ENCODE peak calls at places on chromosome 7, in six cellular contexts. G, X, I, P, Y and W are unnamed samples. For H3K4me1, the result is how much of the 10 kb centered on the place peaks cover.

GRCh38 chr7:151376218-151376902 is 33.5 kb downstream of the WDR86 start:
- DNase-seq in G (peak), X (no peak), I (no peak), P (no peak), Y (peak), W (no peak)

GRCh38 chr7:158979635-158980351 is 123.4 kb downstream of the DYNC2I1 start:
- DNase-seq in G (peak), X (no peak), I (no peak), P (no peak), Y (no peak), W (no peak)

GRCh38 chr7:155965010-155965409 is 152.7 kb upstream of the SHH start:
- DNase-seq in G (peak), X (no peak), I (no peak), P (no peak), Y (no peak), W (peak)

GRCh38 chr7:87596136-87596535 is 4.5 kb downstream of the ABCB1 start:
- DNase-seq in G (no peak), X (no peak), I (no peak), P (no peak), Y (no peak), W (no peak)

GRCh38 chr7:107162466-107162865 is 6.3 kb upstream of the HBP1 start:
- DNase-seq in G (no peak), X (no peak), I (no peak), P (no peak), Y (no peak), W (no peak)

GRCh38 chr7:47195641-47196040 is 386.3 kb downstream of the TNS3 start:
- DNase-seq in G (no peak), X (peak), I (no peak), P (no peak), Y (no peak), W (no peak)

GRCh38 chr7:149874644-149875028 is 867 bp downstream of the ATP6V0E2 start:
- DNase-seq in G (no peak), X (no peak), I (no peak), P (no peak), Y (peak), W (no peak)

GRCh38 chr7:7304705-7305475 is 122.5 kb downstream of the C1GALT1 start:
- DNase-seq in G (no peak), X (no peak), I (no peak), P (no peak), Y (no peak), W (no peak)

GRCh38 chr7:37729160-37729559 is 45.6 kb downstream of the GPR141 start:
- DNase-seq in G (no peak), X (no peak), I (no peak), P (no peak), Y (no peak), W (no peak)

GRCh38 chr7:154532771-154533170 is 470.2 kb downstream of the PAXIP1 start:
- DNase-seq in G (no peak), X (no peak), I (no peak), P (no peak), Y (no peak), W (no peak)

GRCh38 chr7:15839415-15840100 is 153.1 kb upstream of the MEOX2 start:
- DNase-seq in G (peak), X (peak), I (no peak), P (no peak), Y (peak), W (no peak)

GRCh38 chr7:150564045-150564444 is 3.1 kb upstream of the GIMAP4 start:
- DNase-seq in G (no peak), X (no peak), I (no peak), P (no peak), Y (no peak), W (no peak)

GRCh38 chr7:78777844-78778243 is 675.6 kb downstream of the MAGI2 start:
- DNase-seq in G (no peak), X (no peak), I (no peak), P (no peak), Y (no peak), W (no peak)

GRCh38 chr7:69695998-69696657 is 97.9 kb downstream of the AUTS2 start:
- DNase-seq in G (no peak), X (no peak), I (no peak), P (no peak), Y (no peak), W (no peak)

GRCh38 chr7:11831727-11832495 is at the start of gene THSD7A:
- DNase-seq in G (peak), X (peak), I (peak), P (no peak), Y (no peak), W (no peak)

GRCh38 chr7:42247301-42247700 is 10.3 kb upstream of the GLI3 start:
- DNase-seq in G (no peak), X (no peak), I (no peak), P (no peak), Y (no peak), W (no peak)

GRCh38 chr7:149202831-149203231 is 7.5 kb downstream of the ZNF282 start:
- DNase-seq in G (no peak), X (no peak), I (no peak), P (no peak), Y (no peak), W (no peak)

GRCh38 chr7:74457007-74457406 is 3.3 kb downstream of the GTF2IRD1 start:
- DNase-seq in G (no peak), X (no peak), I (no peak), P (no peak), Y (no peak), W (no peak)

GRCh38 chr7:96321670-96322372 is at the start of gene SLC25A13:
- DNase-seq in G (peak), X (peak), I (peak), P (peak), Y (peak), W (peak)

GRCh38 chr7:155921804-155922506 is 109.7 kb upstream of the SHH start:
- DNase-seq in G (peak), X (peak), I (peak), P (no peak), Y (no peak), W (no peak)

GRCh38 chr7:142870575-142871259 is 14.8 kb downstream of the TRPV6 start:
- DNase-seq in G (no peak), X (no peak), I (no peak), P (no peak), Y (no peak), W (peak)

GRCh38 chr7:99622596-99622995 is 5.8 kb downstream of the ZSCAN25 start:
- DNase-seq in G (no peak), X (no peak), I (no peak), P (no peak), Y (no peak), W (no peak)

GRCh38 chr7:78024591-78024990 is 226.0 kb downstream of the PHTF2 start:
- DNase-seq in G (no peak), X (no peak), I (no peak), P (no peak), Y (no peak), W (no peak)

GRCh38 chr7:98191668-98192431 is 19.4 kb upstream of the BHLHA15 start:
- DNase-seq in G (no peak), X (no peak), I (no peak), P (no peak), Y (peak), W (no peak)

GRCh38 chr7:1224093-1224702 is 8.5 kb upstream of the UNCX start:
- DNase-seq in G (no peak), X (peak), I (no peak), P (no peak), Y (no peak), W (no peak)

GRCh38 chr7:151380199-151381082 is 29.4 kb downstream of the WDR86 start:
- DNase-seq in G (no peak), X (no peak), I (no peak), P (no peak), Y (no peak), W (no peak)

GRCh38 chr7:78716876-78717275 is 736.6 kb downstream of the MAGI2 start:
- DNase-seq in G (no peak), X (peak), I (no peak), P (no peak), Y (no peak), W (no peak)

DNA sequence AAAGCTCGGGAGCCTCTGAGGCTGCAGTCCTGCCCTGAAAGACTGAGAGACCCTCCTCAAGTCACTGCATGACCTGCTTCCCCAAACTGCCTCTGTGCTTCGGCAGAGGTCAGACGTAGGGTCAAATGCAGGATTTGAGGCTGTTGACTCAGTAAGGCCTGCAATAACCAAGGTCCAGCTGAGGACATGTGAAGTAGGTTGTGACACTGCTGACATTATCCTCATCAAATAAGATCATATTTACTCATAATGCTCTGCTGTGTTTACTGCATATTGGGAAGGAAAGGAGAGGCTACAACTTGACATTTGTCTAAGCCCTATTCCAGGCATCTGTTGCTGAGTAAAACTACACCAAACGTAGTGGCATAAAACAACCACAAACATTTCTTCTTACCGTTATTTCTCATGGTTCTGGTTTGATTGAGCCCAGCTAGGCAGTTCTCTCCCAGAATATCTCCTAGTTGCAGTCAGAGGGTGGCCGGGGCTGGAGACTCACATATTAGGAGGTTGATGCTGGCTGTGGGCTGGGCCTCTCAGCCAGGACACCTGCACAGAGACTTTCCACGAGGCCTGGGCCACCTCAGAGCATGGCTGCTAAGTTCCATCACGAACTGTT is 122.1 kb upstream of the STK17A start:
- DNase-seq in G (no peak), X (no peak), I (no peak), P (no peak), Y (no peak), W (no peak)
- H3K27ac ChIP-seq in G (no peak), X (no peak), I (no peak), P (no peak), Y (no peak), W (no peak)

GRCh38 chr7:94423865-94424264 is 29.2 kb downstream of the COL1A2 start:
- DNase-seq in G (no peak), X (no peak), I (no peak), P (no peak), Y (no peak), W (no peak)
- H3K4me1 ChIP-seq in G (under half), X (under half), I (under half), P (under half), Y (under half), W (under half)

GRCh38 chr7:134549366-134549765 is 456 bp downstream of the AKR1B15 start:
- DNase-seq in G (no peak), X (no peak), I (no peak), P (no peak), Y (no peak), W (no peak)

GRCh38 chr7:134545918-134546317 is 3.0 kb upstream of the AKR1B15 start:
- DNase-seq in G (no peak), X (no peak), I (no peak), P (no peak), Y (no peak), W (no peak)

GRCh38 chr7:134546903-134547737 is 1.8 kb upstream of the AKR1B15 start:
- DNase-seq in G (no peak), X (peak), I (peak), P (peak), Y (no peak), W (no peak)

GRCh38 chr7:134548877-134549276 is at the start of gene AKR1B15:
- DNase-seq in G (no peak), X (no peak), I (no peak), P (no peak), Y (no peak), W (no peak)

DNA sequence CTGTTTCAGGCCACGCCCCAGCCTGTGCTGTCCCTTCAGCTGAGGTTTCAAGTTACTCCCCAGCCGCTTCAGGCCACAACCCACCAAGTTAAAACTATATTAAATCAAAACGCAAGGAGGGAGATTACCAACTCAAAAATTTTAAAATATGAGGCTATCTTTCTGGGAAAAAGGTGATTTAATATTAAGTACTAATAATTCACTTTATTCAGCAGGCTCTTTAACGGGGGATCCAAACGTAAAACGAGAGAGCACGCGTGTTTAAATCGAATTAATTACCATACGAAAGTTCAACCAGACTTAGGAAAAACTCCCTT is 1.2 kb upstream of the AKR1B15 start:
- DNase-seq in G (peak), X (no peak), I (peak), P (no peak), Y (no peak), W (no peak)
- TF ChIP-seq POLR2AphosphoS5 in G (no peak), X (no peak), I (no peak), P (no peak), Y (no peak), W (no peak)

GRCh38 chr7:92976931-92977330 is 140.6 kb upstream of the CDK6 start:
- DNase-seq in G (no peak), X (no peak), I (no peak), P (no peak), Y (no peak), W (no peak)

GRCh38 chr7:92968502-92968901 is 132.1 kb upstream of the CDK6 start:
- DNase-seq in G (no peak), X (no peak), I (no peak), P (no peak), Y (no peak), W (no peak)

GRCh38 chr7:92973293-92973731 is 136.9 kb upstream of the CDK6 start:
- DNase-seq in G (no peak), X (no peak), I (no peak), P (no peak), Y (no peak), W (no peak)

GRCh38 chr7:92969061-92969460 is 132.7 kb upstream of the CDK6 start:
- DNase-seq in G (no peak), X (no peak), I (no peak), P (no peak), Y (no peak), W (no peak)

DNA sequence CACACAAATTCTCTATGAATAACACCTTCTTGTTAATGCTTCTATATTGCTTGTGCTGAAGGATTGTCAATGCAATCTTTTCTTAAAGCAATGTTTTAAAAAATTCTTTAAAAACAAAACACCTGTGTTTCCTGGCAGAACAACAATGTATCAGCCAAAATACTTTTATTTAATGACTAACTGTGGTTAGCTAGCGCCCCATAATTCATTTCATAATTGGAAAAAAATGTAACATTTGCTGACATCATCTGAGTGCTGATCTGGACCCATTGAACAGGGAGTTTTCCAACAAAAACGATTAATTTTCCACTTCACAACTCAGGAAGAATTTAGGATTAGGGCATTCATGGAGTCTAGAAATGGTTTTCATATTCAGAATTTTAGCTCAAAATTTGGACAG is 137.6 kb upstream of the CDK6 start:
- DNase-seq in G (no peak), X (no peak), I (no peak), P (no peak), Y (no peak), W (no peak)
- H3K27ac ChIP-seq in G (no peak), X (no peak), I (no peak), P (no peak), Y (no peak), W (no peak)